ENCODE peak calls at places on chromosomes 6 and 20, in nine cellular contexts. H is H9; C is CD8-positive, alpha-beta T cell; N is OCI-LY7; O is heart left ventricle; X is A549; E is fibroblast of lung; A is pancreas; T is AG04450. K is an unnamed sample.

GRCh38 chr6:17393335-17394191 is at the start of gene CAP2:
- DNase-seq in H (peak; percentile 86), C (no peak), N (no peak), O (peak; percentile 86), X (peak; percentile 58), E (peak; percentile 80), A (peak; percentile 70), T (no peak), K (peak; percentile 82)

GRCh38 chr6:156280131-156280530 is 497.0 kb upstream of the ARID1B start:
- DNase-seq in H (no peak), C (no peak), N (peak; percentile 99), O (no peak), X (no peak), E (no peak), A (no peak), T (no peak), K (no peak)

GRCh38 chr6:53347250-53347920 is 1.4 kb downstream of the ELOVL5 start:
- DNase-seq in H (no peak), C (peak; percentile 46), N (peak; percentile 77), O (no peak), X (no peak), E (peak; percentile 54), A (no peak), T (no peak), K (no peak)

GRCh38 chr6:89977808-89978748 is 83.8 kb downstream of the GJA10 start:
- DNase-seq in H (no peak), C (no peak), N (no peak), O (no peak), X (no peak), E (peak; percentile 90), A (no peak), T (peak; percentile 69), K (no peak)

GRCh38 chr6:170305772-170306323 is 710 bp upstream of the FAM120B start:
- DNase-seq in H (no peak), C (no peak), N (no peak), O (no peak), X (no peak), E (no peak), A (no peak), T (no peak), K (no peak)

GRCh38 chr20:61310954-61311353 is 58.9 kb downstream of the CDH4 start:
- DNase-seq in H (no peak), C (no peak), N (no peak), O (no peak), X (no peak), E (no peak), A (no peak), T (no peak), K (no peak)

GRCh38 chr20:9141070-9141469 is 72.2 kb downstream of the PLCB4 start:
- DNase-seq in H (no peak), C (no peak), N (no peak), O (no peak), X (no peak), E (no peak), A (no peak), T (no peak), K (no peak)

GRCh38 chr6:105428342-105428957 is 25.6 kb upstream of the PREP start:
- DNase-seq in H (no peak), C (no peak), N (no peak), O (no peak), X (no peak), E (peak; percentile 83), A (no peak), T (peak; percentile 7), K (no peak)

GRCh38 chr6:26312501-26313390 is 52.3 kb upstream of the BTN3A2 start:
- DNase-seq in H (peak; percentile 85), C (peak; percentile 87), N (peak; percentile 80), O (peak; percentile 60), X (no peak), E (peak; percentile 96), A (peak; percentile 59), T (no peak), K (peak; percentile 82)

GRCh38 chr6:123118811-123119210 is 122.8 kb downstream of the CLVS2 start:
- DNase-seq in H (no peak), C (no peak), N (no peak), O (no peak), X (no peak), E (no peak), A (no peak), T (no peak), K (no peak)

GRCh38 chr6:135701426-135701825 is 150.1 kb upstream of the PDE7B start:
- DNase-seq in H (no peak), C (no peak), N (no peak), O (no peak), X (no peak), E (no peak), A (no peak), T (no peak), K (no peak)

GRCh38 chr6:146357578-146358340 is 185.9 kb upstream of the RAB32 start:
- DNase-seq in H (no peak), C (no peak), N (no peak), O (no peak), X (peak; percentile 9), E (peak; percentile 98), A (no peak), T (no peak), K (no peak)

GRCh38 chr6:65259080-65259479 is 447.9 kb downstream of the EYS start:
- DNase-seq in H (no peak), C (no peak), N (no peak), O (no peak), X (no peak), E (peak; percentile 20), A (no peak), T (peak; percentile 0), K (no peak)

GRCh38 chr20:32304121-32304520 is 26.7 kb downstream of the KIF3B start:
- DNase-seq in H (no peak), C (no peak), N (no peak), O (no peak), X (no peak), E (no peak), A (no peak), T (no peak), K (no peak)
- H3K27ac ChIP-seq in H (no peak overlapping the region), C (no peak overlapping the region), N (no peak overlapping the region), O (no peak overlapping the region), X (no peak overlapping the region), E (no peak overlapping the region), A (no peak overlapping the region), T (no peak overlapping the region), K (no peak overlapping the region)

GRCh38 chr6:138692978-138693909 is 80.3 kb upstream of the CCDC28A start:
- DNase-seq in H (peak; percentile 79), C (peak; percentile 19), N (peak; percentile 30), O (peak; percentile 68), X (peak; percentile 62), E (peak; percentile 77), A (peak; percentile 83), T (peak; percentile 21), K (peak; percentile 92)
- TF ChIP-seq CTCF in H (no peak), C (no peak), N (no peak), O (no peak), X (peak; percentile 22), E (peak; percentile 7), A (no peak), T (peak; percentile 16), K (peak; percentile 14)

DNA sequence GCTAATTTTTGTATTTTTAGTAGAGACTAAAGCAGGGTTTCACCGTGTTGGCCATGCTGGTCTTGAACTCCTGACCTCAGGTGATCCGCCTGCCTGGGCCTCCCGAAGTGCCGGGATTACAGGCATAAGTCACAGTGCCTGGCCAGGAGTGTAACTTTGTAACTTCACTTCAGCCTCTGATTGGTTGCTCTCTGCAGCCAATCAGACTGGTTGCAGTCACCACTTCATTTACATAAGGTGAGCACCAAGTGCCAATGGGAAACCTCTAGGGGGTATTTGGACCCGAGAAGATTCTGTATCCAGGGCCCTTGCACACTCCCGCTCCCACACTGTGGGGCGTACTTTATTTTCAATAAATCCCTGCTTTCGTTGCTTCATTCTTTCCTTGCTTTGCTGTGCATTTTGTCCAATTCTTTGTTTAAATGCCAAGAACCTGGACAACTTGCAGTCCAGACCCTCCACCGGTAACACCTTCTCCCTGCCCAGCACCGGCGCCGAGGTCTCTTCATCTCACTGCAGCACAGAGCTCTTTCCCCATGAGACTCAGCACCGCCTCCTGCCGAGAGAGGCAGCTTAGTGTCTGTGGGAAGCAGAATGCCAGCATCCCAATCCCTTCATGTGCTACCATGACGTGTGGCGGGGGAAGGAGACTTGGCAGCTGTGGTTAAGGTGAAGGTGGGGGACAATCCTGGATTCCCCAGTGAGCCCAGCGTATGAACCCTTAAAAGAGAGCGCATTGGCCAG is 14.0 kb upstream of the MRGBP start:
- DNase-seq in H (peak; percentile 72), C (no peak), N (no peak), O (no peak), X (no peak), E (no peak), A (no peak), T (no peak), K (no peak)
- H3K27ac ChIP-seq in H (no peak overlapping the region), C (no peak overlapping the region), N (no peak overlapping the region), O (no peak overlapping the region), X (no peak overlapping the region), E (no peak overlapping the region), A (no peak overlapping the region), T (no peak overlapping the region), K (no peak overlapping the region)

DNA sequence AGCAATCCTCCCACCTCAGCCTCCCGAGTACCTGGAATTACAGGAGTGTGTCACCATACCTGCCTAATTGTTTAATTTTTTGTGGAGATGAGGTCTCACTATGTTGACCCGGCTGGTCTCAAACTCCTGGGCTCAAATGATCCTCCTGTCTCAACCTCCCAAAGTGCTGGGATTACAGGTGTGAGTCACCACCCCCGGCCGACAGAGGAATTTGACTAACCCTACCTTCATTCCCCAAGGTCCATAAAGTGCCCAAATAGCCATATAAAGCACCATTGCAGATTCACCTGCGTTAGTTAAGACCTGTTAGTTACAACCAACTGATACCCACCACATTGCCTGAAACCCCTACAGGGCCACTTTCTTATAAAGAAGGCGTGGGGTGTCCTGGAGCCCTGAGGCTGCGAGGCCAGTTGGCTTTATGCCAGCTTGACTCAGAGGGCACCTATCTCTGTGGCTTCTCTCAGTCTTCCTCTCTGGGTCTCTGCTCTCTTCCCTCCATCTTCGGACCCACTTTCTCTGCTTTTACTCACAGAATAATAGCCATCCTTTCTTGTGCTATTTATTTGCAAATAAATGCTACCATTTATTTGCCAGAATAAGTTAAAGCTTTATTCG is 65.6 kb downstream of the SLC2A10 start:
- DNase-seq in H (no peak), C (no peak), N (no peak), O (no peak), X (no peak), E (no peak), A (no peak), T (no peak), K (no peak)
- TF ChIP-seq CTCF in H (no peak), C (no peak), N (no peak), O (no peak), X (no peak), E (no peak), A (no peak), T (no peak), K (no peak)

DNA sequence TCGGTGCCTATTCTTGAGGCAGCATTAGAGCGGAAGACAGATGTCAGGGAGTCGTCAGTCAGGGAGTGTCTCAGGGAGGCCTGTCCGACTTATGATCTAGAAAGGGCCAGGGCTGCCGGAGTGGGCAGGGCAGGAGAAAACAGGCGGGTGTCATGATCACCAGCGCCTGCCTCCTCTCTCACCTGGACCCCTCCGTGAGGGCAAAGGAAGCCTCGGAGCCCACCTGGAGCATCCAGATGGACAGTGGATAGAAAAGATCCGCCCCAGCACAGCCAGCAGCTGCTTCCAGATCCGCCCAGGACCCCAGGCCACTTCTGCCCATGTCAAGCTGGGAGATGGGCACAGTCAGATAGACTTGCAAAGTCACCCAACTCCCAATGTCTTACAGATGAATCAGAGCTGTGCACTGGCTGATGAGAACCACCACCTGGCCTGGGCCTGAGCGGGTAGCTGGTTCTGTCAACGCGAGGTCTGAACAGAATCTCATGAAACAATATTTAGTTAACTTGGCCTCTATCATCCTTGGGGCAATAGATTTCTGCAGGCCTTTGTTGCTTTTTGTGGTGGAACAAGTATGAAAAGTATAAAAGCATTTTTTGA is 22.2 kb downstream of the PSMG4 start:
- DNase-seq in H (no peak), C (no peak), N (no peak), O (no peak), X (no peak), E (peak; percentile 51), A (no peak), T (no peak), K (peak; percentile 55)
- H3K27ac ChIP-seq in H (no peak overlapping the region), C (no peak overlapping the region), N (no peak overlapping the region), O (peak overlapping the region; percentile 49), X (peak overlapping the region; percentile 53), E (no peak overlapping the region), A (no peak overlapping the region), T (no peak overlapping the region), K (peak overlapping the region; percentile 11)

K was measured in kidney.